ENCODE peak calls at places on chromosome 6, in five cellular contexts. R is type B pancreatic cell; A is GM13977; V is effector memory CD8-positive, alpha-beta T cell; S is retina. P is an unnamed sample.

GRCh38 chr6:146857960-146858308 is 259.2 kb downstream of the ADGB start:
- DNase-seq in R (no peak), A (no peak), V (no peak), S (no peak), P (no peak)

GRCh38 chr6:2133718-2134310 is 111.6 kb downstream of the GMDS start:
- DNase-seq in R (no peak), A (no peak), V (no peak), S (no peak), P (no peak)

GRCh38 chr6:38169826-38170526 is 350.4 kb downstream of the ZFAND3 start:
- DNase-seq in R (no peak), A (no peak), V (no peak), S (no peak), P (no peak)

GRCh38 chr6:137780447-137781034 is 86.5 kb upstream of the TNFAIP3 start:
- DNase-seq in R (no peak), A (no peak), V (no peak), S (no peak), P (no peak)

GRCh38 chr6:170438861-170439260 is 114.2 kb downstream of the PSMB1 start:
- DNase-seq in R (peak; percentile 42), A (no peak), V (no peak), S (no peak), P (no peak)

GRCh38 chr6:27862396-27863061 is 49.7 kb downstream of the OR2B2 start:
- DNase-seq in R (no peak), A (no peak), V (no peak), S (no peak), P (no peak)

GRCh38 chr6:118580585-118581419 is 32.7 kb downstream of the PLN start:
- DNase-seq in R (no peak), A (peak; percentile 16), V (peak; percentile 44), S (peak; percentile 63), P (no peak)

GRCh38 chr6:1235825-1236224 is 76.1 kb upstream of the FOXQ1 start:
- DNase-seq in R (no peak), A (no peak), V (no peak), S (no peak), P (no peak)

GRCh38 chr6:53702316-53702715 is 36.8 kb upstream of the KLHL31 start:
- DNase-seq in R (no peak), A (no peak), V (no peak), S (no peak), P (no peak)

GRCh38 chr6:75377386-75377785 is 92.8 kb upstream of the TMEM30A start:
- DNase-seq in R (no peak), A (no peak), V (no peak), S (no peak), P (no peak)

GRCh38 chr6:25889877-25890853 is 16.1 kb upstream of the SLC17A3 start:
- DNase-seq in R (no peak), A (no peak), V (peak; percentile 29), S (peak; percentile 70), P (no peak)

GRCh38 chr6:118562959-118563358 is 14.9 kb downstream of the PLN start:
- DNase-seq in R (no peak), A (no peak), V (no peak), S (no peak), P (no peak)

GRCh38 chr6:136067731-136068341 is 182.3 kb downstream of the MTFR2 start:
- DNase-seq in R (no peak), A (no peak), V (no peak), S (no peak), P (no peak)

GRCh38 chr6:98416027-98416426 is 418.3 kb upstream of the POU3F2 start:
- DNase-seq in R (no peak), A (no peak), V (no peak), S (no peak), P (no peak)

GRCh38 chr6:15752820-15753219 is 90.0 kb upstream of the DTNBP1 start:
- DNase-seq in R (no peak), A (no peak), V (no peak), S (no peak), P (no peak)

GRCh38 chr6:71204741-71205140 is 83.9 kb upstream of the OGFRL1 start:
- DNase-seq in R (no peak), A (no peak), V (no peak), S (no peak), P (no peak)

GRCh38 chr6:55250400-55250799 is 76.1 kb downstream of the HCRTR2 start:
- DNase-seq in R (no peak), A (no peak), V (no peak), S (peak; percentile 9), P (no peak)

GRCh38 chr6:48584846-48585245 is 473.8 kb upstream of the PTCHD4 start:
- DNase-seq in R (no peak), A (no peak), V (no peak), S (no peak), P (no peak)

GRCh38 chr6:35014341-35014740 is 125.3 kb downstream of the ANKS1A start:
- DNase-seq in R (no peak), A (no peak), V (no peak), S (no peak), P (no peak)

GRCh38 chr6:47780510-47781356 is 1.1 kb upstream of the OPN5 start:
- DNase-seq in R (no peak), A (peak; percentile 38), V (peak; percentile 20), S (peak; percentile 68), P (no peak)

GRCh38 chr6:26125015-26125690 is 37.9 kb downstream of the HFE start:
- DNase-seq in R (no peak), A (no peak), V (peak; percentile 36), S (peak; percentile 74), P (no peak)

GRCh38 chr6:61809004-61809595 is 476.9 kb downstream of the KHDRBS2 start:
- DNase-seq in R (no peak), A (peak; percentile 12), V (no peak), S (peak; percentile 26), P (no peak)

GRCh38 chr6:23956988-23957387 is 169.0 kb upstream of the NRSN1 start:
- DNase-seq in R (no peak), A (no peak), V (no peak), S (no peak), P (no peak)

GRCh38 chr6:105431226-105431625 is 28.3 kb upstream of the PREP start:
- DNase-seq in R (no peak), A (peak; percentile 23), V (peak; percentile 41), S (peak; percentile 26), P (no peak)

GRCh38 chr6:5984150-5985089 is 22.3 kb downstream of the NRN1 start:
- DNase-seq in R (no peak), A (no peak), V (no peak), S (no peak), P (no peak)

GRCh38 chr6:107811591-107812218 is 12.4 kb downstream of the SCML4 start:
- DNase-seq in R (peak; percentile 27), A (no peak), V (no peak), S (no peak), P (no peak)

GRCh38 chr6:13711384-13711725 is 280 bp downstream of the RANBP9 start:
- DNase-seq in R (no peak), A (no peak), V (no peak), S (peak; percentile 52), P (no peak)

GRCh38 chr6:3822747-3823445 is 26.3 kb upstream of the FAM50B start:
- DNase-seq in R (no peak), A (no peak), V (no peak), S (no peak), P (no peak)

GRCh38 chr6:2940851-2941250 is 30.5 kb downstream of the SERPINB6 start:
- DNase-seq in R (no peak), A (no peak), V (no peak), S (no peak), P (no peak)

GRCh38 chr6:4272996-4273395 is 137.6 kb upstream of the ECI2 start:
- DNase-seq in R (no peak), A (no peak), V (no peak), S (no peak), P (no peak)

GRCh38 chr6:128209771-128210170 is 308.9 kb upstream of the THEMIS start:
- DNase-seq in R (no peak), A (no peak), V (no peak), S (no peak), P (no peak)

GRCh38 chr6:42453649-42454427 is 2.1 kb upstream of the TRERF1 start:
- DNase-seq in R (no peak), A (peak; percentile 56), V (no peak), S (peak; percentile 83), P (no peak)

P was measured in GM12878.